ENCODE peak calls at places on chromosomes 3 and 15, in seven cellular contexts. I is left ventricle myocardium inferior; F is stomach; D is CD8-positive, alpha-beta T cell; K is astrocyte; B is CD4-positive, CD25-positive, alpha-beta regulatory T cell; E is upper lobe of right lung. P is an unnamed sample. For H3K27me3, the result is how much of the 10 kb centered on the place peaks cover.

GRCh38 chr3:18343809-18344208 is 81.3 kb downstream of the SATB1 start:
- DNase-seq in I (no peak), F (no peak), D (no peak), K (no peak), B (no peak), E (no peak), P (no peak)

GRCh38 chr3:57863380-57863779 is 107.3 kb downstream of the SLMAP start:
- DNase-seq in I (no peak), F (no peak), D (no peak), K (no peak), B (no peak), E (no peak), P (no peak)

GRCh38 chr3:4977001-4977888 is 2.0 kb upstream of the BHLHE40 start:
- DNase-seq in I (peak), F (peak), D (peak), K (peak), B (peak), E (peak), P (peak)

GRCh38 chr3:126212629-126213375 is 32.4 kb upstream of the ALDH1L1 start:
- DNase-seq in I (peak), F (peak), D (no peak), K (peak), B (peak), E (peak), P (peak)

GRCh38 chr3:192449036-192449435 is 278.3 kb downstream of the FGF12 start:
- DNase-seq in I (no peak), F (no peak), D (no peak), K (no peak), B (no peak), E (no peak), P (no peak)

GRCh38 chr3:170524072-170524471 is 61.8 kb downstream of the SLC7A14 start:
- DNase-seq in I (no peak), F (no peak), D (no peak), K (peak), B (no peak), E (no peak), P (no peak)

GRCh38 chr15:58398053-58398452 is 33.7 kb upstream of the LIPC start:
- DNase-seq in I (no peak), F (no peak), D (no peak), K (no peak), B (no peak), E (no peak), P (no peak)

GRCh38 chr15:45185903-45186770 is 1.6 kb downstream of the SHF start:
- DNase-seq in I (no peak), F (no peak), D (no peak), K (peak), B (no peak), E (no peak), P (no peak)

GRCh38 chr15:69719527-69719926 is 266.9 kb downstream of the RPLP1 start:
- DNase-seq in I (no peak), F (peak), D (peak), K (peak), B (peak), E (no peak), P (peak)

GRCh38 chr3:129291487-129291886 is 12.8 kb downstream of the HMCES start:
- DNase-seq in I (no peak), F (no peak), D (no peak), K (peak), B (no peak), E (no peak), P (no peak)

GRCh38 chr15:34984884-34985630 is 3.0 kb downstream of the ZNF770 start:
- DNase-seq in I (no peak), F (no peak), D (no peak), K (peak), B (no peak), E (peak), P (no peak)

GRCh38 chr3:126187920-126188319 is 7.5 kb upstream of the ALDH1L1 start:
- DNase-seq in I (no peak), F (no peak), D (no peak), K (no peak), B (no peak), E (no peak), P (no peak)

GRCh38 chr3:112376413-112376812 is 43.5 kb downstream of the CD200 start:
- DNase-seq in I (no peak), F (no peak), D (no peak), K (peak), B (no peak), E (no peak), P (no peak)

GRCh38 chr3:158273646-158274045 is 163.8 kb downstream of the RSRC1 start:
- DNase-seq in I (no peak), F (no peak), D (no peak), K (no peak), B (no peak), E (no peak), P (no peak)

GRCh38 chr3:61239871-61240270 is 11.4 kb downstream of the FHIT start:
- DNase-seq in I (peak), F (peak), D (no peak), K (no peak), B (no peak), E (no peak), P (no peak)

GRCh38 chr3:51002495-51002894 is 327.8 kb downstream of the DOCK3 start:
- DNase-seq in I (no peak), F (no peak), D (no peak), K (no peak), B (no peak), E (no peak), P (no peak)

GRCh38 chr3:35739181-35739809 is 100.0 kb downstream of the ARPP21 start:
- DNase-seq in I (no peak), F (no peak), D (no peak), K (no peak), B (no peak), E (no peak), P (no peak)

GRCh38 chr3:46576899-46577298 is 10.8 kb upstream of the LRRC2 start:
- DNase-seq in I (no peak), F (no peak), D (no peak), K (no peak), B (no peak), E (no peak), P (no peak)

GRCh38 chr3:191499307-191500125 is 38.6 kb downstream of the PYDC2 start:
- DNase-seq in I (peak), F (peak), D (no peak), K (peak), B (no peak), E (peak), P (peak)

GRCh38 chr15:74384566-74385441 is 17.4 kb upstream of the CYP11A1 start:
- DNase-seq in I (no peak), F (peak), D (peak), K (peak), B (peak), E (no peak), P (no peak)

GRCh38 chr3:31530039-31530983 is 2.4 kb upstream of the STT3B start:
- DNase-seq in I (no peak), F (no peak), D (no peak), K (no peak), B (no peak), E (no peak), P (no peak)

GRCh38 chr3:63429905-63430304 is 151.8 kb downstream of the SYNPR start:
- DNase-seq in I (no peak), F (no peak), D (no peak), K (no peak), B (no peak), E (no peak), P (no peak)

GRCh38 chr3:17398959-17399551 is 343.4 kb downstream of the TBC1D5 start:
- DNase-seq in I (no peak), F (no peak), D (no peak), K (no peak), B (no peak), E (no peak), P (no peak)

GRCh38 chr15:98529205-98530145 is 118.9 kb upstream of the IGF1R start:
- DNase-seq in I (no peak), F (no peak), D (no peak), K (no peak), B (no peak), E (no peak), P (no peak)
- H3K27me3 ChIP-seq in I (under half), F (under half), D (under half), K (under half), B (under half), E (under half), P (under half)

DNA sequence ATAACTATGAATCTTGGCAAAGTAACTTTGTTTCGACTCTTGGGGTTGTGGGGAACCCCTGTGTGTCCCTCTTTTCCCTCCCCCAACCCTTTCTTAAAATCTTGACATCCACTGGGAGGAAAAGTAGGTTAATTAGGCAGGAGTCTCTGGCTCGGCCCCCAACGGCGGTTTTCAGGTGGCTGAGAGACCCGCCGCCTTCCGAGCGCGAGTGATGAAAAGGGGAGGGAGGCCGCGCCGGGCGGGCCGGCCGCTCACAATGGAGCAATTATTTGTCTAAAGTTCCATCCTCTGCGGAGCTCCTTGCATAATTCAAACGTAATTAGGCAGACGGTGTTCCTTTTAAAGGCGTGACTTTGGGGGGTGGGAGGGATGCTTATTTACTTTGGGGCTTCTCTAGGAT is 51.7 kb downstream of the ZIC4 start:
- DNase-seq in I (no peak), F (no peak), D (no peak), K (no peak), B (no peak), E (no peak), P (no peak)
- H3K27me3 ChIP-seq in I (half or more), F (under half), D (under half), K (half or more), B (under half), E (half or more), P (under half)

GRCh38 chr3:146521356-146521755 is 23.1 kb downstream of the PLSCR1 start:
- DNase-seq in I (no peak), F (no peak), D (no peak), K (no peak), B (no peak), E (no peak), P (no peak)
- H3K27me3 ChIP-seq in I (under half), F (under half), D (under half), K (under half), B (under half), E (under half), P (under half)

DNA sequence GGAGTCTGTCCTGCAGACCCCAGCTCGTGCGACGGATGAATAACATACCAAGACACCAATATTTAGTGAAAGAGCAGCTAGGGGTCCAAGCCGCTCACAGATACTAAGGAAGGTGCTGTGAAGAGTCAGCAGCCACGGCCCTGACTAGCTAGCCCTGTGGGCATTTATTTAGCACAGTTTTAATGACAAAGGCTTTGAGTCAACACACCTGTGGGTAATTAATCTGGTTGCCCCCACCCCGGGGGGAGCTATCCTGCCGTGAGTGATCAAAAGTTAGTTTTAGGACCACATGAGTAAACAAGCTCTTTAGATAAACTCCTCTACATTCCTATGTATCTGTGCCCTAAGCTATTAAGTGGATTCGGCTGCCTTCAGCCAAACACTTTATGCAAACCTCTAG is 18.7 kb downstream of the CAPN3 start:
- DNase-seq in I (no peak), F (no peak), D (no peak), K (no peak), B (no peak), E (no peak), P (no peak)
- H3K27me3 ChIP-seq in I (under half), F (under half), D (under half), K (under half), B (under half), E (under half), P (under half)

GRCh38 chr3:154427685-154428291 is 2.2 kb downstream of the GPR149 start:
- DNase-seq in I (no peak), F (no peak), D (no peak), K (no peak), B (no peak), E (peak), P (no peak)

GRCh38 chr3:154422694-154423093 is 7.3 kb downstream of the GPR149 start:
- DNase-seq in I (no peak), F (no peak), D (no peak), K (no peak), B (no peak), E (no peak), P (no peak)

GRCh38 chr3:154430014-154430413 is at the start of gene GPR149:
- DNase-seq in I (no peak), F (no peak), D (no peak), K (no peak), B (no peak), E (no peak), P (no peak)

GRCh38 chr3:154431043-154431442 is 1.1 kb upstream of the GPR149 start:
- DNase-seq in I (no peak), F (no peak), D (no peak), K (no peak), B (no peak), E (no peak), P (no peak)

GRCh38 chr3:154428369-154429206 is 1.4 kb downstream of the GPR149 start:
- DNase-seq in I (no peak), F (no peak), D (no peak), K (no peak), B (no peak), E (peak), P (peak)
- H3K27me3 ChIP-seq in I (under half), F (under half), D (under half), K (under half), B (under half), E (under half), P (under half)

GRCh38 chr3:11240496-11240895 is 31.7 kb upstream of the ATG7 start:
- DNase-seq in I (no peak), F (no peak), D (no peak), K (peak), B (no peak), E (no peak), P (no peak)
- H3K27me3 ChIP-seq in I (under half), F (under half), D (under half), K (under half), B (under half), E (under half), P (under half)

GRCh38 chr3:32815812-32816438 is 1.9 kb upstream of the TRIM71 start:
- DNase-seq in I (no peak), F (no peak), D (no peak), K (no peak), B (no peak), E (no peak), P (no peak)
- H3K27me3 ChIP-seq in I (half or more), F (under half), D (under half), K (half or more), B (under half), E (under half), P (under half)

GRCh38 chr3:187447737-187448136 is 79.6 kb downstream of the RTP4 start:
- DNase-seq in I (no peak), F (no peak), D (no peak), K (no peak), B (no peak), E (no peak), P (no peak)
- H3K27me3 ChIP-seq in I (under half), F (under half), D (under half), K (under half), B (under half), E (under half), P (under half)

GRCh38 chr15:76059320-76060097 is at the start of gene TMEM266:
- DNase-seq in I (peak), F (peak), D (peak), K (peak), B (no peak), E (peak), P (peak)
- H3K27me3 ChIP-seq in I (half or more), F (under half), D (under half), K (half or more), B (half or more), E (under half), P (half or more)

P was measured in heart right ventricle.